ENCODE peak calls at places on chromosomes 7 and 10, in seven cellular contexts. R is HCT116, Y is HepG2, B is SK-N-SH, O is H1, V is GM12878, I is K562. H is an unnamed sample.

GRCh38 chr10:3542185-3542611 is 242.8 kb downstream of the KLF6 start:
- DNase-seq in O (no peak), Y (no peak), V (no peak), R (no peak), B (no peak), I (no peak), H (no peak)

GRCh38 chr10:132516771-132517725 is 20.5 kb upstream of the INPP5A start:
- DNase-seq in R (no peak), B (peak), Y (peak), I (peak), O (peak), V (no peak), H (peak)

GRCh38 chr7:150860291-150860977 is 8.1 kb downstream of the AOC1 start:
- DNase-seq in O (peak), R (no peak), V (no peak), I (no peak), Y (no peak), B (peak), H (no peak)

GRCh38 chr10:50874723-50875122 is 10.7 kb downstream of the A1CF start:
- DNase-seq in V (no peak), O (no peak), R (no peak), B (no peak), Y (no peak), I (no peak), H (no peak)

GRCh38 chr10:29067161-29067560 is 221.7 kb upstream of the LYZL1 start:
- DNase-seq in O (no peak), V (no peak), I (no peak), B (no peak), Y (no peak), R (no peak), H (no peak)

GRCh38 chr7:55550010-55550409 is 22.3 kb downstream of the VOPP1 start:
- DNase-seq in R (peak), B (no peak), V (no peak), Y (no peak), O (no peak), I (no peak), H (peak)

GRCh38 chr7:134440476-134440875 is 18.4 kb downstream of the AKR1B1 start:
- DNase-seq in V (no peak), R (no peak), Y (no peak), B (no peak), O (no peak), I (no peak), H (no peak)

GRCh38 chr10:91652364-91652763 is 19.5 kb upstream of the PPP1R3C start:
- DNase-seq in V (no peak), Y (peak), O (no peak), I (no peak), B (no peak), R (peak), H (no peak)

GRCh38 chr7:37930226-37930948 is 9.9 kb downstream of the EPDR1 start:
- DNase-seq in O (no peak), B (no peak), Y (no peak), R (no peak), V (no peak), I (no peak), H (no peak)

GRCh38 chr7:2795906-2796305 is 48.2 kb downstream of the GNA12 start:
- DNase-seq in V (no peak), B (no peak), Y (no peak), O (no peak), I (no peak), R (no peak), H (no peak)

GRCh38 chr7:93830141-93830925 is 60.2 kb downstream of the TFPI2 start:
- DNase-seq in O (no peak), Y (no peak), V (no peak), R (no peak), I (no peak), B (no peak), H (no peak)

GRCh38 chr7:17013204-17013603 is 131.4 kb upstream of the AGR3 start:
- DNase-seq in O (no peak), R (no peak), V (no peak), Y (no peak), I (no peak), B (no peak), H (no peak)

GRCh38 chr7:110130669-110131068 is 960.3 kb upstream of the LRRN3 start:
- DNase-seq in R (no peak), V (no peak), B (peak), I (no peak), Y (no peak), O (no peak), H (no peak)

GRCh38 chr7:108848486-108848885 is 278.8 kb downstream of the DNAJB9 start:
- DNase-seq in V (no peak), O (no peak), Y (no peak), I (no peak), B (no peak), R (no peak), H (no peak)

GRCh38 chr10:15315286-15315685 is 55.8 kb downstream of the FAM171A1 start:
- DNase-seq in V (no peak), B (no peak), Y (no peak), R (no peak), I (no peak), O (no peak), H (no peak)

GRCh38 chr10:120262857-120263547 is 194.0 kb upstream of the PLPP4 start:
- DNase-seq in Y (no peak), O (no peak), R (no peak), I (no peak), B (no peak), V (peak), H (no peak)

GRCh38 chr7:108358553-108358952 is 97.7 kb downstream of the NRCAM start:
- DNase-seq in I (no peak), R (no peak), O (no peak), B (peak), Y (peak), V (no peak), H (peak)

GRCh38 chr7:2601065-2601464 is 30.7 kb upstream of the TTYH3 start:
- DNase-seq in O (peak), R (no peak), I (no peak), Y (no peak), B (no peak), V (no peak), H (no peak)

GRCh38 chr10:61332506-61332905 is 120.7 kb downstream of the TMEM26 start:
- DNase-seq in B (no peak), I (no peak), Y (no peak), R (no peak), V (no peak), O (no peak), H (peak)

DNA sequence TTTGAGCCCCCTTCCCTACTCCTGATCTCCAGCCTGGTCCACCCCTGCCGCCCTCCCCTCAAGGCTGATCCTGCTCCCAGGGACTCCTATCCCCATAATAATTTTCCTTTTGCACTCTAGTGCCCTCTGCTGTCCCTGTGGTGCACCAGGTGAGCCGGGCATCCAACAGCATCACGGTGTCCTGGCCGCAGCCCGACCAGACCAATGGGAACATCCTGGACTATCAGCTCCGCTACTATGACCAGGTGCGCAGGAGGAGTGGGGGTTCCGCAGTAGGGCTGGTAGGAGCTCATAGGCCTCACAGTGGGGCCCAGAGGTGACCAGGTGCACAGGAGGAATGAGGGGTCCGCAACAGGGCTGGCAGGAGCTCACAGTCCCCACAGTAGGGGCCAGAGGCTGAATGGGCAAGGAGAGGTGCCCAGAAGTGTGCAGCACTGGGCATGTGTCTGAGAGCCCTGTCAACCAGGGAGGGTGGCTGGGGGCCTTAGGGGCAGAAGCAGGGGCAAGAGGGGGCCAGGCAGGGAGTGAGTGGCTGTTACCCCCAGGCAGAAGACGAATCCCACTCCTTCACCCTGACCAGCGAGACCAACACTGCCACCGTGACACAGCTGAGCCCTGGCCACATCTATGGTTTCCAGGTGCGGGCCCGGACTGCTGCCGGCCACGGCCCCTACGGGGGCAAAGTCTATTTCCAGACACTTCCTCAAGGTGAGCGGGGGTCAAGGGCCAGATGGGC is 11.7 kb downstream of the EPHB6 start:
- DNase-seq in V (no peak), R (no peak), I (peak), O (peak), B (peak), Y (peak), H (peak)
- TF ChIP-seq JUND in V (no peak), R (no peak), I (no peak), O (no peak), B (no peak), Y (no peak), H (no peak)

GRCh38 chr10:12727832-12728215 is 273.7 kb downstream of the CCDC3 start:
- DNase-seq in B (no peak), O (no peak), I (no peak), V (no peak), R (no peak), Y (no peak), H (no peak)
- TF ChIP-seq JUND in B (no peak), O (no peak), I (no peak), V (no peak), R (peak), Y (no peak), H (no peak)

GRCh38 chr7:40851001-40851400 is 716.2 kb downstream of the SUGCT start:
- DNase-seq in R (no peak), B (no peak), Y (no peak), I (no peak), O (no peak), V (no peak), H (no peak)
- TF ChIP-seq JUND in R (no peak), B (no peak), Y (no peak), I (no peak), O (no peak), V (no peak), H (no peak)

GRCh38 chr10:26214538-26215461 is 1.8 kb upstream of the GAD2 start:
- DNase-seq in R (no peak), V (no peak), I (no peak), B (peak), Y (no peak), O (peak), H (no peak)

GRCh38 chr10:26216577-26216948 is at the start of gene GAD2:
- DNase-seq in I (no peak), R (no peak), B (no peak), Y (no peak), V (no peak), O (peak), H (no peak)

GRCh38 chr10:26216949-26217395 is 398 bp downstream of the GAD2 start:
- DNase-seq in B (peak), O (no peak), V (no peak), I (no peak), Y (no peak), R (no peak), H (no peak)

GRCh38 chr10:26215534-26215922 is 1.0 kb upstream of the GAD2 start:
- DNase-seq in R (no peak), O (no peak), Y (no peak), V (no peak), I (no peak), B (no peak), H (no peak)

GRCh38 chr10:26215923-26216576 is 524 bp upstream of the GAD2 start:
- DNase-seq in I (no peak), Y (no peak), O (peak), V (no peak), R (no peak), B (peak), H (peak)
- TF ChIP-seq JUND in I (no peak), Y (no peak), O (no peak), V (no peak), R (no peak), B (no peak), H (no peak)

GRCh38 chr10:78551184-78552005 is 517.4 kb upstream of the ZMIZ1 start:
- DNase-seq in V (no peak), B (no peak), I (no peak), O (no peak), Y (peak), R (no peak), H (no peak)
- TF ChIP-seq JUND in V (no peak), B (no peak), I (no peak), O (no peak), Y (no peak), R (no peak), H (no peak)

GRCh38 chr7:34760271-34760670 is 102.3 kb downstream of the NPSR1 start:
- DNase-seq in O (no peak), V (no peak), Y (no peak), R (no peak), B (no peak), I (no peak), H (no peak)

GRCh38 chr7:34758111-34758601 is 100.1 kb downstream of the NPSR1 start:
- DNase-seq in I (no peak), O (no peak), R (no peak), Y (peak), V (no peak), B (no peak), H (no peak)

GRCh38 chr7:34759477-34760125 is 101.6 kb downstream of the NPSR1 start:
- DNase-seq in B (peak), R (peak), V (no peak), Y (peak), O (no peak), I (peak), H (peak)

GRCh38 chr7:34762769-34763168 is 104.8 kb downstream of the NPSR1 start:
- DNase-seq in I (no peak), B (no peak), V (no peak), Y (no peak), R (no peak), O (no peak), H (no peak)

DNA sequence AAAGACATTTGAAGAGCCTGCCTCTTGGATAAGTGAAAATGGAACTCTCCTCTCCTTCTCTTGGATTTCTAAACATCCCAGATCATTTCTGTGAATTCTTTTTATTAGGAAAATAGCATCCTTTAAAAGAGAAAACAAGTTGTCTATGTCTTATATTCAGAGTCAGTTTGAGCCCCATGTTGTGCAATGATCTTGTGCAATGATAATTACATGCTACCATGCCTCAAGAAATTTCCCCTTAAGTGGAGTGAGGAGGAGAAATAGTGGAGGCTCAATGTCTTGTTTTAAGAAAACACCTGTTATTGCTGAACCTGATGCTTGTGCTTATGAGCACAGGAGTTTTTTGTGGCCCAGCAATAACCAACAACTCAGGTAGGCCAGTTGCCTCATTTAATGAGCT is 103.6 kb downstream of the NPSR1 start:
- DNase-seq in V (no peak), I (no peak), B (no peak), O (no peak), R (no peak), Y (no peak), H (no peak)
- TF ChIP-seq JUND in V (no peak), I (no peak), B (no peak), O (no peak), R (no peak), Y (no peak), H (no peak)

GRCh38 chr7:13333351-13333750 is 645.9 kb downstream of the ARL4A start:
- DNase-seq in R (no peak), I (no peak), V (no peak), O (no peak), B (no peak), Y (no peak), H (no peak)

GRCh38 chr7:13327669-13328068 is 640.2 kb downstream of the ARL4A start:
- DNase-seq in O (no peak), B (no peak), V (no peak), Y (no peak), R (no peak), I (no peak), H (no peak)
- TF ChIP-seq JUND in O (no peak), B (no peak), V (no peak), Y (no peak), R (no peak), I (no peak), H (no peak)